ENCODE peak calls at places on chromosome 5, in seven cellular contexts. One of them, this sample, is unnamed.

GRCh38 chr5:77898385-77898784 is 122.2 kb upstream of the TBCA start:
- DNase-seq in non-pigmented ciliary epithelial cell: no peak
- DNase-seq in AG09309: no peak
- DNase-seq in retina: no peak
- DNase-seq in T-helper 1 cell: no peak
- DNase-seq in M059J: no peak
- DNase-seq in NCI-H1105: no peak
- DNase-seq in this sample: no peak

GRCh38 chr5:87308024-87308423 is 40.3 kb downstream of the RASA1 start:
- DNase-seq in non-pigmented ciliary epithelial cell: no peak
- DNase-seq in AG09309: no peak
- DNase-seq in retina: no peak
- DNase-seq in T-helper 1 cell: no peak
- DNase-seq in M059J: no peak
- DNase-seq in NCI-H1105: no peak
- DNase-seq in this sample: no peak

GRCh38 chr5:180390441-180391190 is 37.5 kb upstream of the GFPT2 start:
- DNase-seq in non-pigmented ciliary epithelial cell: no peak
- DNase-seq in AG09309: no peak
- DNase-seq in retina: no peak
- DNase-seq in T-helper 1 cell: no peak
- DNase-seq in M059J: no peak
- DNase-seq in NCI-H1105: no peak
- DNase-seq in this sample: no peak

GRCh38 chr5:98173334-98173733 is 600.1 kb upstream of the RGMB start:
- DNase-seq in non-pigmented ciliary epithelial cell: peak
- DNase-seq in AG09309: peak
- DNase-seq in retina: no peak
- DNase-seq in T-helper 1 cell: no peak
- DNase-seq in M059J: peak
- DNase-seq in NCI-H1105: no peak
- DNase-seq in this sample: no peak

GRCh38 chr5:68239485-68239884 is 23.9 kb downstream of the PIK3R1 start:
- DNase-seq in non-pigmented ciliary epithelial cell: peak
- DNase-seq in AG09309: peak
- DNase-seq in retina: no peak
- DNase-seq in T-helper 1 cell: peak
- DNase-seq in M059J: peak
- DNase-seq in NCI-H1105: no peak
- DNase-seq in this sample: peak

GRCh38 chr5:6905423-6905822 is 192.2 kb downstream of the TENT4A start:
- DNase-seq in non-pigmented ciliary epithelial cell: no peak
- DNase-seq in AG09309: no peak
- DNase-seq in retina: no peak
- DNase-seq in T-helper 1 cell: no peak
- DNase-seq in M059J: no peak
- DNase-seq in NCI-H1105: no peak
- DNase-seq in this sample: no peak

GRCh38 chr5:98935206-98935605 is 6.4 kb upstream of the CHD1 start:
- DNase-seq in non-pigmented ciliary epithelial cell: no peak
- DNase-seq in AG09309: no peak
- DNase-seq in retina: no peak
- DNase-seq in T-helper 1 cell: no peak
- DNase-seq in M059J: peak
- DNase-seq in NCI-H1105: no peak
- DNase-seq in this sample: no peak

GRCh38 chr5:181159286-181160143 is 12.1 kb downstream of the OR2V2 start:
- DNase-seq in non-pigmented ciliary epithelial cell: no peak
- DNase-seq in AG09309: no peak
- DNase-seq in retina: peak
- DNase-seq in T-helper 1 cell: peak
- DNase-seq in M059J: peak
- DNase-seq in NCI-H1105: peak
- DNase-seq in this sample: peak

GRCh38 chr5:85345818-85346217 is 961.1 kb upstream of the EDIL3 start:
- DNase-seq in non-pigmented ciliary epithelial cell: no peak
- DNase-seq in AG09309: no peak
- DNase-seq in retina: no peak
- DNase-seq in T-helper 1 cell: no peak
- DNase-seq in M059J: no peak
- DNase-seq in NCI-H1105: no peak
- DNase-seq in this sample: no peak

GRCh38 chr5:431001-431710 is 11.8 kb upstream of the EXOC3 start:
- DNase-seq in non-pigmented ciliary epithelial cell: no peak
- DNase-seq in AG09309: no peak
- DNase-seq in retina: peak
- DNase-seq in T-helper 1 cell: no peak
- DNase-seq in M059J: peak
- DNase-seq in NCI-H1105: no peak
- DNase-seq in this sample: peak

GRCh38 chr5:79694652-79695051 is 5.0 kb downstream of the CMYA5 start:
- DNase-seq in non-pigmented ciliary epithelial cell: no peak
- DNase-seq in AG09309: no peak
- DNase-seq in retina: no peak
- DNase-seq in T-helper 1 cell: no peak
- DNase-seq in M059J: no peak
- DNase-seq in NCI-H1105: no peak
- DNase-seq in this sample: no peak

GRCh38 chr5:130102375-130102774 is 198.1 kb downstream of the CHSY3 start:
- DNase-seq in non-pigmented ciliary epithelial cell: no peak
- DNase-seq in AG09309: no peak
- DNase-seq in retina: no peak
- DNase-seq in T-helper 1 cell: no peak
- DNase-seq in M059J: no peak
- DNase-seq in NCI-H1105: no peak
- DNase-seq in this sample: no peak

GRCh38 chr5:58019614-58020013 is 440.3 kb downstream of the PLK2 start:
- DNase-seq in non-pigmented ciliary epithelial cell: no peak
- DNase-seq in AG09309: peak
- DNase-seq in retina: no peak
- DNase-seq in T-helper 1 cell: no peak
- DNase-seq in M059J: peak
- DNase-seq in NCI-H1105: no peak
- DNase-seq in this sample: no peak

GRCh38 chr5:181008136-181008535 is 19.5 kb downstream of the BTNL3 start:
- DNase-seq in non-pigmented ciliary epithelial cell: no peak
- DNase-seq in AG09309: no peak
- DNase-seq in retina: no peak
- DNase-seq in T-helper 1 cell: no peak
- DNase-seq in M059J: no peak
- DNase-seq in NCI-H1105: no peak
- DNase-seq in this sample: no peak

GRCh38 chr5:142492781-142493281 is 168.0 kb upstream of the SPRY4 start:
- DNase-seq in non-pigmented ciliary epithelial cell: no peak
- DNase-seq in AG09309: no peak
- DNase-seq in retina: no peak
- DNase-seq in T-helper 1 cell: no peak
- DNase-seq in M059J: no peak
- DNase-seq in NCI-H1105: no peak
- DNase-seq in this sample: no peak

GRCh38 chr5:133287500-133287899 is 235.7 kb downstream of the HSPA4 start:
- DNase-seq in non-pigmented ciliary epithelial cell: no peak
- DNase-seq in AG09309: no peak
- DNase-seq in retina: no peak
- DNase-seq in T-helper 1 cell: peak
- DNase-seq in M059J: no peak
- DNase-seq in NCI-H1105: no peak
- DNase-seq in this sample: peak

GRCh38 chr5:78377056-78377717 is 16.8 kb downstream of the SCAMP1 start:
- DNase-seq in non-pigmented ciliary epithelial cell: no peak
- DNase-seq in AG09309: no peak
- DNase-seq in retina: no peak
- DNase-seq in T-helper 1 cell: no peak
- DNase-seq in M059J: peak
- DNase-seq in NCI-H1105: no peak
- DNase-seq in this sample: no peak

GRCh38 chr5:161169776-161170175 is 317.8 kb upstream of the ATP10B start:
- DNase-seq in non-pigmented ciliary epithelial cell: no peak
- DNase-seq in AG09309: no peak
- DNase-seq in retina: no peak
- DNase-seq in T-helper 1 cell: no peak
- DNase-seq in M059J: no peak
- DNase-seq in NCI-H1105: no peak
- DNase-seq in this sample: no peak

GRCh38 chr5:40383719-40384651 is 295.7 kb upstream of the PTGER4 start:
- DNase-seq in non-pigmented ciliary epithelial cell: no peak
- DNase-seq in AG09309: peak
- DNase-seq in retina: no peak
- DNase-seq in T-helper 1 cell: no peak
- DNase-seq in M059J: peak
- DNase-seq in NCI-H1105: no peak
- DNase-seq in this sample: no peak

GRCh38 chr5:76527685-76528161 is 95.5 kb downstream of the F2RL2 start:
- DNase-seq in non-pigmented ciliary epithelial cell: peak
- DNase-seq in AG09309: no peak
- DNase-seq in retina: no peak
- DNase-seq in T-helper 1 cell: no peak
- DNase-seq in M059J: peak
- DNase-seq in NCI-H1105: no peak
- DNase-seq in this sample: no peak

GRCh38 chr5:115869256-115869655 is 27.5 kb downstream of the AP3S1 start:
- DNase-seq in non-pigmented ciliary epithelial cell: peak
- DNase-seq in AG09309: no peak
- DNase-seq in retina: no peak
- DNase-seq in T-helper 1 cell: no peak
- DNase-seq in M059J: no peak
- DNase-seq in NCI-H1105: no peak
- DNase-seq in this sample: no peak

GRCh38 chr5:144121577-144121976 is 48.9 kb downstream of the YIPF5 start:
- DNase-seq in non-pigmented ciliary epithelial cell: no peak
- DNase-seq in AG09309: no peak
- DNase-seq in retina: no peak
- DNase-seq in T-helper 1 cell: no peak
- DNase-seq in M059J: no peak
- DNase-seq in NCI-H1105: no peak
- DNase-seq in this sample: no peak

GRCh38 chr5:948472-949274 is 56.0 kb downstream of the TRIP13 start:
- DNase-seq in non-pigmented ciliary epithelial cell: no peak
- DNase-seq in AG09309: no peak
- DNase-seq in retina: no peak
- DNase-seq in T-helper 1 cell: no peak
- DNase-seq in M059J: no peak
- DNase-seq in NCI-H1105: no peak
- DNase-seq in this sample: no peak

GRCh38 chr5:116939641-116940040 is 365.0 kb upstream of the SEMA6A start:
- DNase-seq in non-pigmented ciliary epithelial cell: no peak
- DNase-seq in AG09309: no peak
- DNase-seq in retina: peak
- DNase-seq in T-helper 1 cell: no peak
- DNase-seq in M059J: no peak
- DNase-seq in NCI-H1105: no peak
- DNase-seq in this sample: no peak

GRCh38 chr5:146877178-146877681 is 1.3 kb downstream of the PPP2R2B start:
- DNase-seq in non-pigmented ciliary epithelial cell: no peak
- DNase-seq in AG09309: no peak
- DNase-seq in retina: no peak
- DNase-seq in T-helper 1 cell: no peak
- DNase-seq in M059J: no peak
- DNase-seq in NCI-H1105: no peak
- DNase-seq in this sample: no peak

This sample was measured in naive thymus-derived CD8-positive, alpha-beta T cell.